ENCODE peak calls at places on chromosomes 1 and 21, in eight cellular contexts. One of them, this sample, is unnamed.

GRCh38 chr1:87305096-87305495 is 23.6 kb upstream of the LMO4 start:
- DNase-seq in GM23338: no peak
- DNase-seq in AG10803: no peak
- DNase-seq in upper lobe of right lung: no peak
- DNase-seq in psoas muscle: no peak
- DNase-seq in endothelial cell of umbilical vein: no peak
- DNase-seq in GM23248: no peak
- DNase-seq in CD8-positive, alpha-beta T cell: no peak
- DNase-seq in this sample: no peak

GRCh38 chr1:203592728-203593127 is 33.9 kb upstream of the ATP2B4 start:
- DNase-seq in upper lobe of right lung: no peak
- DNase-seq in AG10803: peak
- DNase-seq in psoas muscle: no peak
- DNase-seq in endothelial cell of umbilical vein: peak
- DNase-seq in GM23338: no peak
- DNase-seq in GM23248: peak
- DNase-seq in CD8-positive, alpha-beta T cell: no peak
- DNase-seq in this sample: no peak

GRCh38 chr1:43492816-43493215 is 37.9 kb upstream of the PTPRF start:
- DNase-seq in GM23248: peak
- DNase-seq in endothelial cell of umbilical vein: peak
- DNase-seq in AG10803: peak
- DNase-seq in upper lobe of right lung: no peak
- DNase-seq in GM23338: no peak
- DNase-seq in psoas muscle: no peak
- DNase-seq in CD8-positive, alpha-beta T cell: no peak
- DNase-seq in this sample: no peak

GRCh38 chr1:209621329-209621728 is 30.9 kb downstream of the LAMB3 start:
- DNase-seq in psoas muscle: no peak
- DNase-seq in CD8-positive, alpha-beta T cell: no peak
- DNase-seq in AG10803: no peak
- DNase-seq in GM23248: no peak
- DNase-seq in GM23338: no peak
- DNase-seq in upper lobe of right lung: no peak
- DNase-seq in endothelial cell of umbilical vein: peak
- DNase-seq in this sample: no peak

GRCh38 chr21:20701235-20701634 is 297.0 kb upstream of the NCAM2 start:
- DNase-seq in endothelial cell of umbilical vein: no peak
- DNase-seq in AG10803: no peak
- DNase-seq in psoas muscle: no peak
- DNase-seq in CD8-positive, alpha-beta T cell: no peak
- DNase-seq in upper lobe of right lung: no peak
- DNase-seq in GM23338: no peak
- DNase-seq in GM23248: no peak
- DNase-seq in this sample: no peak

GRCh38 chr1:15410223-15410883 is 665 bp downstream of the EFHD2 start:
- DNase-seq in endothelial cell of umbilical vein: no peak
- DNase-seq in CD8-positive, alpha-beta T cell: no peak
- DNase-seq in AG10803: no peak
- DNase-seq in GM23248: peak
- DNase-seq in GM23338: no peak
- DNase-seq in upper lobe of right lung: no peak
- DNase-seq in psoas muscle: no peak
- DNase-seq in this sample: no peak

GRCh38 chr21:23963454-23963853 is 1643.8 kb downstream of the MRPL39 start:
- DNase-seq in GM23338: no peak
- DNase-seq in AG10803: no peak
- DNase-seq in endothelial cell of umbilical vein: peak
- DNase-seq in psoas muscle: no peak
- DNase-seq in GM23248: no peak
- DNase-seq in CD8-positive, alpha-beta T cell: no peak
- DNase-seq in upper lobe of right lung: no peak
- DNase-seq in this sample: no peak

GRCh38 chr1:4149281-4149680 is 249.2 kb upstream of the C1orf174 start:
- DNase-seq in GM23338: no peak
- DNase-seq in AG10803: no peak
- DNase-seq in GM23248: no peak
- DNase-seq in CD8-positive, alpha-beta T cell: no peak
- DNase-seq in psoas muscle: no peak
- DNase-seq in endothelial cell of umbilical vein: no peak
- DNase-seq in upper lobe of right lung: no peak
- DNase-seq in this sample: no peak

GRCh38 chr1:216723274-216723780 is at the start of gene ESRRG:
- DNase-seq in GM23248: no peak
- DNase-seq in psoas muscle: peak
- DNase-seq in upper lobe of right lung: peak
- DNase-seq in AG10803: no peak
- DNase-seq in endothelial cell of umbilical vein: no peak
- DNase-seq in CD8-positive, alpha-beta T cell: no peak
- DNase-seq in GM23338: peak
- DNase-seq in this sample: no peak

GRCh38 chr21:17674106-17674505 is 61.4 kb upstream of the BTG3 start:
- DNase-seq in AG10803: no peak
- DNase-seq in psoas muscle: no peak
- DNase-seq in upper lobe of right lung: no peak
- DNase-seq in GM23248: no peak
- DNase-seq in GM23338: no peak
- DNase-seq in endothelial cell of umbilical vein: no peak
- DNase-seq in CD8-positive, alpha-beta T cell: no peak
- DNase-seq in this sample: no peak

GRCh38 chr21:46122241-46122671 is 24.3 kb downstream of the COL6A2 start:
- DNase-seq in CD8-positive, alpha-beta T cell: no peak
- DNase-seq in GM23338: no peak
- DNase-seq in AG10803: peak
- DNase-seq in endothelial cell of umbilical vein: no peak
- DNase-seq in upper lobe of right lung: peak
- DNase-seq in psoas muscle: no peak
- DNase-seq in GM23248: peak
- DNase-seq in this sample: peak

GRCh38 chr1:14535619-14536355 is 62.7 kb upstream of the KAZN start:
- DNase-seq in endothelial cell of umbilical vein: no peak
- DNase-seq in upper lobe of right lung: no peak
- DNase-seq in CD8-positive, alpha-beta T cell: no peak
- DNase-seq in GM23248: peak
- DNase-seq in GM23338: no peak
- DNase-seq in AG10803: no peak
- DNase-seq in psoas muscle: no peak
- DNase-seq in this sample: no peak

DNA sequence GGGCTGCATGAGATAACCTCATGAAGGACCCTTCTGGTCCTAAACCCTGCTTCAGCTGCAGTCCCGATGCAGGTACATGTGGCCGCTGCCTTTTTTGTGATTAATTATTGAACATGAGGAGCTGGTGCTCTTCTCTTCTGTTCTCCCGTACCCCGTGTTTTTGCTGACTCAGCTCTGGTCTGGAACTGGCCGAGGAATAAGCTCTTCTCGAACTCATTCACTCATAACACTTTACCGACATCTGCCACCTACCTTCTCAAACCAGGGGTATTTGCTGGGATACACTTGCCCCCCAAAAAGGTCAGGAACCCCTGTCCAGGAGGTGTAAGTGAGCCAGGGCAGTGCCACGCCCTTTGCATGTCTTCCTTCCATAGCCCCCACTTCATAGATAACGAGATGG is 31.8 kb downstream of the KCNQ4 start:
- DNase-seq in GM23338: no peak
- DNase-seq in CD8-positive, alpha-beta T cell: no peak
- DNase-seq in endothelial cell of umbilical vein: no peak
- DNase-seq in GM23248: no peak
- DNase-seq in upper lobe of right lung: no peak
- DNase-seq in AG10803: no peak
- DNase-seq in psoas muscle: no peak
- DNase-seq in this sample: no peak
- H3K4me3 ChIP-seq in GM23338: no peak
- H3K4me3 ChIP-seq in CD8-positive, alpha-beta T cell: no peak
- H3K4me3 ChIP-seq in endothelial cell of umbilical vein: no peak
- H3K4me3 ChIP-seq in GM23248: no peak
- H3K4me3 ChIP-seq in upper lobe of right lung: no peak
- H3K4me3 ChIP-seq in AG10803: no peak
- H3K4me3 ChIP-seq in psoas muscle: no peak
- H3K4me3 ChIP-seq in this sample: no peak

GRCh38 chr1:83697220-83697619 is 301.7 kb downstream of the TTLL7 start:
- DNase-seq in upper lobe of right lung: no peak
- DNase-seq in GM23338: no peak
- DNase-seq in GM23248: no peak
- DNase-seq in psoas muscle: no peak
- DNase-seq in CD8-positive, alpha-beta T cell: no peak
- DNase-seq in endothelial cell of umbilical vein: no peak
- DNase-seq in AG10803: no peak
- DNase-seq in this sample: no peak

GRCh38 chr1:83694449-83694848 is 304.5 kb downstream of the TTLL7 start:
- DNase-seq in psoas muscle: no peak
- DNase-seq in endothelial cell of umbilical vein: no peak
- DNase-seq in GM23248: no peak
- DNase-seq in upper lobe of right lung: no peak
- DNase-seq in GM23338: peak
- DNase-seq in CD8-positive, alpha-beta T cell: no peak
- DNase-seq in AG10803: no peak
- DNase-seq in this sample: no peak

GRCh38 chr1:83689900-83690868 is 308.7 kb downstream of the TTLL7 start:
- DNase-seq in GM23338: no peak
- DNase-seq in AG10803: no peak
- DNase-seq in CD8-positive, alpha-beta T cell: no peak
- DNase-seq in endothelial cell of umbilical vein: no peak
- DNase-seq in GM23248: no peak
- DNase-seq in psoas muscle: no peak
- DNase-seq in upper lobe of right lung: no peak
- DNase-seq in this sample: no peak

GRCh38 chr1:83693409-83694126 is 305.4 kb downstream of the TTLL7 start:
- DNase-seq in AG10803: no peak
- DNase-seq in psoas muscle: no peak
- DNase-seq in GM23248: peak
- DNase-seq in GM23338: peak
- DNase-seq in upper lobe of right lung: no peak
- DNase-seq in endothelial cell of umbilical vein: peak
- DNase-seq in CD8-positive, alpha-beta T cell: no peak
- DNase-seq in this sample: no peak

DNA sequence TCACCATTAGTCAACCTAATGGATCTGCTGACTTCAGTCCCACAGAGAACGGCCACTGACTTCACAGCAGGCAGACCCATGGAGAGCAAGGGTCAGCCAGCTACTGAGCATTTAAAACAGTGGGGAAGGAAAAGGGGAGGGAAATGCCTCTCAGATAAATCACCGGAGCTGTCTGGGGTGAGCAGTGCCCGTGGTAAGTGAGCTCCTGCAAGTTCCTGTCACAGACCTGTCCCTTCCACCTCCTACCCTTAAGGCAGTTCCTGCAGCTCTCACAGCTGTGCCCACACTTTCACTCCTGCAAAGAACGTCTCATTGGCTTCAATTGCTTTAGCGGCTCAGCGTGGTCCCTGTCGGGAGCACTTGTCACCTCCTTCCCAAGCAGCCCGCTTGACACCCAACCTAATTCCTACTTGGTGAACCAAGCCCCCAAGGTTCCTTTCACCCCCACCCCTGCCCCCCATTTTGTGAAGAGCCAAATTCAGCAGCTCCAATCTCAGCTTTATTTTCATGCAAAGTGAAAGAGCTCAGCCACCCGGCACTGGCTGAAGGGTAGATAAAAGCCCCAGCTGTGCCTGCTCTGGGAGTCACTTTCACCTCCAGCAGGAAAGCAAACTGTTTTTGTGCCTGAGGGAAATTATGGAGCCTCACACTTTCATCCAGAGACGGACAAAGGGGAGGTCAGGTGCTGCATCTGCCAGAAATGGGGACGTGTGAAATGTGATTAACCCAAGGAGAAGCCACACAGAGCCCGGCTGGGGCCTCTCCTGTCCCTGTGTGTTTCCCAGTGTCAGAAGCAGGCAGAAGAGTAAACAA is 306.2 kb downstream of the TTLL7 start:
- DNase-seq in psoas muscle: no peak
- DNase-seq in upper lobe of right lung: no peak
- DNase-seq in GM23248: peak
- DNase-seq in GM23338: peak
- DNase-seq in AG10803: no peak
- DNase-seq in endothelial cell of umbilical vein: peak
- DNase-seq in CD8-positive, alpha-beta T cell: no peak
- DNase-seq in this sample: no peak
- H3K4me3 ChIP-seq in psoas muscle: peak
- H3K4me3 ChIP-seq in upper lobe of right lung: peak
- H3K4me3 ChIP-seq in GM23248: peak
- H3K4me3 ChIP-seq in GM23338: peak
- H3K4me3 ChIP-seq in AG10803: peak
- H3K4me3 ChIP-seq in endothelial cell of umbilical vein: peak
- H3K4me3 ChIP-seq in CD8-positive, alpha-beta T cell: peak
- H3K4me3 ChIP-seq in this sample: no peak

GRCh38 chr1:151621351-151621750 is 9.5 kb downstream of the SNX27 start:
- DNase-seq in GM23248: no peak
- DNase-seq in CD8-positive, alpha-beta T cell: no peak
- DNase-seq in GM23338: no peak
- DNase-seq in psoas muscle: no peak
- DNase-seq in upper lobe of right lung: no peak
- DNase-seq in endothelial cell of umbilical vein: no peak
- DNase-seq in AG10803: no peak
- DNase-seq in this sample: no peak

GRCh38 chr1:151618470-151618869 is 6.6 kb downstream of the SNX27 start:
- DNase-seq in CD8-positive, alpha-beta T cell: no peak
- DNase-seq in GM23248: no peak
- DNase-seq in upper lobe of right lung: no peak
- DNase-seq in psoas muscle: no peak
- DNase-seq in endothelial cell of umbilical vein: no peak
- DNase-seq in GM23338: no peak
- DNase-seq in AG10803: no peak
- DNase-seq in this sample: no peak

GRCh38 chr1:151620286-151620685 is 8.4 kb downstream of the SNX27 start:
- DNase-seq in psoas muscle: no peak
- DNase-seq in CD8-positive, alpha-beta T cell: no peak
- DNase-seq in endothelial cell of umbilical vein: no peak
- DNase-seq in AG10803: peak
- DNase-seq in GM23338: no peak
- DNase-seq in GM23248: peak
- DNase-seq in upper lobe of right lung: no peak
- DNase-seq in this sample: no peak

GRCh38 chr1:151617995-151618394 is 6.1 kb downstream of the SNX27 start:
- DNase-seq in upper lobe of right lung: no peak
- DNase-seq in CD8-positive, alpha-beta T cell: no peak
- DNase-seq in GM23248: no peak
- DNase-seq in GM23338: no peak
- DNase-seq in AG10803: no peak
- DNase-seq in psoas muscle: no peak
- DNase-seq in endothelial cell of umbilical vein: no peak
- DNase-seq in this sample: no peak

GRCh38 chr1:151619489-151620093 is 7.7 kb downstream of the SNX27 start:
- DNase-seq in upper lobe of right lung: no peak
- DNase-seq in GM23248: peak
- DNase-seq in AG10803: peak
- DNase-seq in endothelial cell of umbilical vein: peak
- DNase-seq in psoas muscle: no peak
- DNase-seq in GM23338: no peak
- DNase-seq in CD8-positive, alpha-beta T cell: no peak
- DNase-seq in this sample: no peak
- H3K4me3 ChIP-seq in upper lobe of right lung: no peak
- H3K4me3 ChIP-seq in GM23248: no peak
- H3K4me3 ChIP-seq in AG10803: no peak
- H3K4me3 ChIP-seq in endothelial cell of umbilical vein: no peak
- H3K4me3 ChIP-seq in psoas muscle: peak
- H3K4me3 ChIP-seq in GM23338: no peak
- H3K4me3 ChIP-seq in CD8-positive, alpha-beta T cell: no peak
- H3K4me3 ChIP-seq in this sample: no peak

DNA sequence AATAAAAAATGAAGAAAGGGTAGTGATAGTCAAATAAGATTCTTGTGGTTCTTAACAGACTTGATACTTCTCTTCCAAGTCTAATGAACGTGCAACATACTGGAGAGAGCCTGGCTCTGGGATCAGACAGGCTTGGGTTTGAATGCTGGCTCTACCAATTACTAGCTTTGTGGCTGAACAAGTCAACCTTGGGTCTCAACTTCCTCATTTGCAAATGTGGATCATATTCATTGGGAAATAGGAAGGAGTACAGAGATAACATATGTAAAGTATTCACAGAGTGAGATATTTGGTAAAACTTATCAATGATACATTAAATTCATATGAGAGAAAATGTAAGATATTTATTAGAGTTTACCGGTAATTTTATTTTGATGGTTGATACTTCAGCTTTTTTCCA is 2.0 kb downstream of the EDEM3 start:
- DNase-seq in GM23248: no peak
- DNase-seq in AG10803: no peak
- DNase-seq in psoas muscle: no peak
- DNase-seq in endothelial cell of umbilical vein: no peak
- DNase-seq in GM23338: no peak
- DNase-seq in upper lobe of right lung: no peak
- DNase-seq in CD8-positive, alpha-beta T cell: no peak
- DNase-seq in this sample: no peak
- H3K4me3 ChIP-seq in GM23248: no peak
- H3K4me3 ChIP-seq in AG10803: no peak
- H3K4me3 ChIP-seq in psoas muscle: peak
- H3K4me3 ChIP-seq in endothelial cell of umbilical vein: no peak
- H3K4me3 ChIP-seq in GM23338: no peak
- H3K4me3 ChIP-seq in upper lobe of right lung: no peak
- H3K4me3 ChIP-seq in CD8-positive, alpha-beta T cell: no peak
- H3K4me3 ChIP-seq in this sample: no peak